ENCODE peak calls at places on chromosome 20, in six cellular contexts. G is NCI-H2171, Z is NAMALWA, K is HS-27A, Y is kidney epithelial cell, H is mesothelial cell of epicardium. E is an unnamed sample.
A peak's percentile ranks its signal among the peaks of the same experiment; 100 is the strongest.

GRCh38 chr20:57662028-57662312 is 41.7 kb upstream of the ZBP1 start:
- DNase-seq in Y (no peak), K (no peak), G (no peak), Z (no peak), H (peak; percentile 1), E (no peak)

GRCh38 chr20:23116301-23117089 is 30.4 kb upstream of the CD93 start:
- DNase-seq in Y (no peak), Z (peak; percentile 25), K (no peak), G (no peak), H (no peak), E (no peak)

GRCh38 chr20:49096212-49096730 is 50.2 kb downstream of the CSE1L start:
- DNase-seq in Z (no peak), G (no peak), K (no peak), H (no peak), Y (no peak), E (no peak)

GRCh38 chr20:23141450-23142161 is 55.5 kb upstream of the CD93 start:
- DNase-seq in Y (no peak), Z (no peak), K (no peak), G (no peak), H (no peak), E (no peak)

GRCh38 chr20:31839782-31840487 is 5.5 kb downstream of the FOXS1 start:
- DNase-seq in G (no peak), K (no peak), H (no peak), Y (no peak), Z (no peak), E (no peak)

GRCh38 chr20:49969234-49969633 is 13.5 kb upstream of the SNAI1 start:
- DNase-seq in Y (no peak), Z (no peak), H (no peak), K (no peak), G (no peak), E (no peak)

GRCh38 chr20:57697540-57697939 is 12.3 kb downstream of the PMEPA1 start:
- DNase-seq in H (no peak), G (no peak), Z (no peak), K (no peak), Y (no peak), E (no peak)

GRCh38 chr20:35167787-35168186 is 4.1 kb upstream of the PROCR start:
- DNase-seq in G (no peak), Z (no peak), K (no peak), H (no peak), Y (no peak), E (no peak)

GRCh38 chr20:17107127-17107526 is 119.7 kb upstream of the PCSK2 start:
- DNase-seq in K (no peak), G (no peak), Y (no peak), H (no peak), Z (no peak), E (no peak)

GRCh38 chr20:48627737-48628128 is 200.1 kb downstream of the PREX1 start:
- DNase-seq in G (no peak), Y (no peak), H (no peak), K (no peak), Z (no peak), E (no peak)

GRCh38 chr20:23349338-23350006 is 1.1 kb upstream of the NXT1 start:
- DNase-seq in K (no peak), Z (no peak), H (no peak), Y (no peak), G (peak; percentile 9), E (peak; percentile 21)

GRCh38 chr20:17860306-17861197 is 108.0 kb downstream of the SNX5 start:
- DNase-seq in G (no peak), Y (no peak), H (no peak), Z (no peak), K (no peak), E (no peak)

GRCh38 chr20:19628570-19629134 is 129.4 kb upstream of the RIN2 start:
- DNase-seq in Z (peak; percentile 85), K (peak; percentile 42), Y (peak; percentile 39), H (no peak), G (peak; percentile 76), E (peak; percentile 80)

GRCh38 chr20:13400453-13400852 is 179.4 kb downstream of the ISM1 start:
- DNase-seq in K (no peak), H (no peak), Z (no peak), Y (no peak), G (no peak), E (no peak)

GRCh38 chr20:10521836-10522235 is 86.7 kb downstream of the SLX4IP start:
- DNase-seq in H (no peak), G (no peak), Z (no peak), Y (no peak), K (no peak), E (no peak)

GRCh38 chr20:1817577-1818211 is 77.5 kb upstream of the SIRPA start:
- DNase-seq in Y (no peak), Z (no peak), H (no peak), G (no peak), K (no peak), E (no peak)

GRCh38 chr20:21270806-21271205 is 32.3 kb upstream of the XRN2 start:
- DNase-seq in H (no peak), Z (no peak), G (no peak), Y (no peak), K (no peak), E (no peak)

GRCh38 chr20:4684837-4685413 is 36.8 kb upstream of the PRND start:
- DNase-seq in Y (no peak), K (no peak), G (no peak), Z (no peak), H (no peak), E (no peak)

GRCh38 chr20:50569864-50570836 is 60.0 kb downstream of the PTPN1 start:
- DNase-seq in G (no peak), Y (no peak), H (no peak), Z (peak; percentile 57), K (no peak), E (no peak)

GRCh38 chr20:20731945-20732296 is 19.5 kb upstream of the RALGAPA2 start:
- DNase-seq in K (no peak), Y (no peak), Z (no peak), H (no peak), G (no peak), E (no peak)

GRCh38 chr20:4901031-4901818 is 100.1 kb downstream of the SLC23A2 start:
- DNase-seq in G (no peak), H (no peak), K (no peak), Y (no peak), Z (no peak), E (no peak)

GRCh38 chr20:45343867-45344721 is 4.1 kb downstream of the SDC4 start:
- DNase-seq in H (no peak), Y (peak; percentile 74), K (no peak), G (no peak), Z (no peak), E (peak; percentile 89)

GRCh38 chr20:8361008-8361652 is 229.1 kb downstream of the PLCB1 start:
- DNase-seq in G (no peak), Y (peak; percentile 5), Z (no peak), H (no peak), K (peak; percentile 50), E (peak; percentile 24)

GRCh38 chr20:50123418-50123817 is 10.5 kb upstream of the UBE2V1 start:
- DNase-seq in Y (no peak), K (no peak), Z (no peak), H (no peak), G (no peak), E (no peak)

GRCh38 chr20:21225215-21225947 is 77.8 kb upstream of the XRN2 start:
- DNase-seq in K (no peak), Z (no peak), G (no peak), H (no peak), Y (no peak), E (no peak)

GRCh38 chr20:23404196-23404595 is 17.1 kb downstream of the NAPB start:
- DNase-seq in G (no peak), Z (no peak), Y (no peak), H (no peak), K (no peak), E (no peak)

GRCh38 chr20:49372095-49372734 is 94.4 kb upstream of the ZNFX1 start:
- DNase-seq in Y (no peak), K (no peak), G (peak; percentile 13), Z (no peak), H (no peak), E (no peak)

GRCh38 chr20:63177134-63177784 is 38.7 kb downstream of the YTHDF1 start:
- DNase-seq in H (no peak), Z (no peak), Y (no peak), K (no peak), G (peak; percentile 68), E (no peak)

GRCh38 chr20:6975326-6975725 is 207.8 kb downstream of the BMP2 start:
- DNase-seq in K (no peak), G (no peak), Z (no peak), Y (peak; percentile 47), H (no peak), E (no peak)

GRCh38 chr20:36116813-36117441 is 37.6 kb upstream of the EPB41L1 start:
- DNase-seq in K (peak; percentile 57), Z (no peak), G (no peak), Y (peak; percentile 35), H (no peak), E (no peak)

GRCh38 chr20:45564760-45565276 is 14.3 kb downstream of the WFDC8 start:
- DNase-seq in K (no peak), Z (no peak), G (no peak), Y (no peak), H (no peak), E (no peak)

GRCh38 chr20:37956099-37956498 is 53.2 kb downstream of the VSTM2L start:
- DNase-seq in H (no peak), K (no peak), G (peak; percentile 55), Z (no peak), Y (no peak), E (no peak)

GRCh38 chr20:13510837-13511488 is 127.8 kb downstream of the TASP1 start:
- DNase-seq in G (no peak), K (no peak), H (no peak), Z (no peak), Y (no peak), E (peak; percentile 14)

GRCh38 chr20:51412991-51413471 is 129.5 kb downstream of the NFATC2 start:
- DNase-seq in H (no peak), K (no peak), Y (no peak), G (peak; percentile 92), Z (no peak), E (no peak)

GRCh38 chr20:50924261-50924660 is 7.0 kb downstream of the ADNP start:
- DNase-seq in Z (no peak), G (no peak), K (no peak), Y (no peak), H (no peak), E (no peak)

GRCh38 chr20:11585752-11586352 is 331.8 kb upstream of the BTBD3 start:
- DNase-seq in Y (no peak), K (no peak), Z (peak; percentile 33), H (no peak), G (no peak), E (no peak)

GRCh38 chr20:1664911-1665310 is 7.3 kb upstream of the SIRPG start:
- DNase-seq in G (no peak), Y (no peak), K (no peak), H (no peak), Z (no peak), E (no peak)